ENCODE peak calls at places on chromosomes 5 and 9, in four cellular contexts. One of them, this sample, is unnamed.

GRCh38 chr9:69936427-69936826 is 107.2 kb upstream of the MAMDC2 start:
- DNase-seq in PC-9: peak
- DNase-seq in stimulated activated naive CD4-positive, alpha-beta T cell: no peak
- DNase-seq in K562: peak
- DNase-seq in this sample: no peak

GRCh38 chr5:145776886-145777285 is 58.3 kb downstream of the PRELID2 start:
- DNase-seq in PC-9: no peak
- DNase-seq in K562: no peak
- DNase-seq in stimulated activated naive CD4-positive, alpha-beta T cell: no peak
- DNase-seq in this sample: no peak

GRCh38 chr9:128685636-128686489 is 3.2 kb upstream of the SET start:
- DNase-seq in K562: no peak
- DNase-seq in PC-9: no peak
- DNase-seq in stimulated activated naive CD4-positive, alpha-beta T cell: peak
- DNase-seq in this sample: no peak

GRCh38 chr5:53249529-53249928 is 140.0 kb upstream of the MOCS2 start:
- DNase-seq in K562: no peak
- DNase-seq in stimulated activated naive CD4-positive, alpha-beta T cell: no peak
- DNase-seq in PC-9: peak
- DNase-seq in this sample: no peak

GRCh38 chr9:84669293-84670105 is at the start of gene NTRK2:
- DNase-seq in PC-9: no peak
- DNase-seq in stimulated activated naive CD4-positive, alpha-beta T cell: no peak
- DNase-seq in K562: no peak
- DNase-seq in this sample: no peak

GRCh38 chr9:33818832-33819500 is 2.0 kb downstream of the UBE2R2 start:
- DNase-seq in K562: no peak
- DNase-seq in stimulated activated naive CD4-positive, alpha-beta T cell: no peak
- DNase-seq in PC-9: no peak
- DNase-seq in this sample: no peak

GRCh38 chr5:115414406-115415142 is 118.1 kb upstream of the CCDC112 start:
- DNase-seq in stimulated activated naive CD4-positive, alpha-beta T cell: no peak
- DNase-seq in PC-9: no peak
- DNase-seq in K562: no peak
- DNase-seq in this sample: no peak

GRCh38 chr5:125064610-125065009 is 318.2 kb upstream of the ZNF608 start:
- DNase-seq in stimulated activated naive CD4-positive, alpha-beta T cell: no peak
- DNase-seq in K562: no peak
- DNase-seq in PC-9: no peak
- DNase-seq in this sample: no peak

GRCh38 chr5:120882042-120882775 is 418.1 kb downstream of the PRR16 start:
- DNase-seq in K562: no peak
- DNase-seq in stimulated activated naive CD4-positive, alpha-beta T cell: no peak
- DNase-seq in PC-9: no peak
- DNase-seq in this sample: no peak

GRCh38 chr5:85334-85995 is 6.5 kb upstream of the PLEKHG4B start:
- DNase-seq in stimulated activated naive CD4-positive, alpha-beta T cell: no peak
- DNase-seq in K562: peak
- DNase-seq in PC-9: no peak
- DNase-seq in this sample: no peak

GRCh38 chr9:75866273-75866871 is 24.1 kb upstream of the PCSK5 start:
- DNase-seq in stimulated activated naive CD4-positive, alpha-beta T cell: peak
- DNase-seq in K562: peak
- DNase-seq in PC-9: no peak
- DNase-seq in this sample: no peak

GRCh38 chr9:5718296-5719032 is 89.6 kb downstream of the RIC1 start:
- DNase-seq in stimulated activated naive CD4-positive, alpha-beta T cell: no peak
- DNase-seq in K562: no peak
- DNase-seq in PC-9: no peak
- DNase-seq in this sample: no peak

GRCh38 chr5:175202461-175203065 is 241.4 kb downstream of the DRD1 start:
- DNase-seq in PC-9: peak
- DNase-seq in K562: no peak
- DNase-seq in stimulated activated naive CD4-positive, alpha-beta T cell: no peak
- DNase-seq in this sample: no peak

GRCh38 chr5:59661306-59661705 is 232.2 kb downstream of the PDE4D start:
- DNase-seq in PC-9: peak
- DNase-seq in stimulated activated naive CD4-positive, alpha-beta T cell: no peak
- DNase-seq in K562: no peak
- DNase-seq in this sample: no peak